ENCODE peak calls at places on chromosomes 2 and 18, in eight cellular contexts. T is aorta, L is IMR-90, S is hepatocyte, Q is adrenal gland, W is A549, Z is uterus, N is neural progenitor cell. K is an unnamed sample. For H3K4me1, the result is how much of the 10 kb centered on the place peaks cover.

GRCh38 chr2:207103132-207103531 is 62.6 kb downstream of the KLF7 start:
- DNase-seq in W (no peak), Z (no peak), S (no peak), Q (no peak), L (no peak), N (no peak), T (no peak), K (no peak)

GRCh38 chr2:119428488-119429224 is 3.0 kb upstream of the TMEM37 start:
- DNase-seq in L (no peak), N (no peak), Z (no peak), T (no peak), S (no peak), Q (peak), W (no peak), K (peak)

GRCh38 chr2:236085211-236085610 is 83.0 kb downstream of the GBX2 start:
- DNase-seq in S (no peak), T (no peak), N (no peak), Z (no peak), L (no peak), W (no peak), Q (no peak), K (no peak)

GRCh38 chr2:216666461-216667233 is 28.7 kb downstream of the IGFBP5 start:
- DNase-seq in N (peak), L (peak), W (peak), S (peak), Q (peak), Z (peak), T (peak), K (peak)

GRCh38 chr2:223451-223850 is 40.4 kb downstream of the SH3YL1 start:
- DNase-seq in W (no peak), N (no peak), Z (no peak), L (no peak), T (no peak), Q (no peak), S (no peak), K (no peak)

GRCh38 chr2:52775674-52776073 is 991.9 kb upstream of the CHAC2 start:
- DNase-seq in Q (no peak), L (peak), N (no peak), Z (no peak), T (no peak), W (no peak), S (no peak), K (no peak)

GRCh38 chr2:231671617-231672350 is 36.5 kb upstream of the PTMA start:
- DNase-seq in S (no peak), L (no peak), N (peak), T (no peak), W (no peak), Z (no peak), Q (no peak), K (no peak)

GRCh38 chr18:55510809-55511208 is 77.2 kb downstream of the TCF4 start:
- DNase-seq in W (no peak), N (no peak), Z (no peak), T (no peak), S (no peak), L (peak), Q (no peak), K (peak)

GRCh38 chr2:21010813-21011439 is 32.9 kb downstream of the APOB start:
- DNase-seq in Z (no peak), L (no peak), Q (no peak), W (no peak), T (no peak), N (no peak), S (no peak), K (peak)

GRCh38 chr18:66136039-66136438 is 385.2 kb downstream of the CDH7 start:
- DNase-seq in S (no peak), W (no peak), Z (no peak), T (no peak), L (no peak), N (peak), Q (no peak), K (peak)

GRCh38 chr2:47075361-47076125 is 79.6 kb downstream of the STPG4 start:
- DNase-seq in W (peak), S (no peak), T (peak), L (peak), Z (no peak), Q (peak), N (no peak), K (no peak)

GRCh38 chr2:121791253-121791652 is 35.8 kb downstream of the TSN start:
- DNase-seq in N (no peak), W (no peak), L (no peak), T (no peak), Z (no peak), S (no peak), Q (no peak), K (no peak)

GRCh38 chr2:238722883-238723282 is 125.0 kb upstream of the TWIST2 start:
- DNase-seq in S (no peak), Q (no peak), Z (no peak), W (no peak), T (no peak), N (no peak), L (no peak), K (no peak)

GRCh38 chr2:29281585-29281984 is 166.4 kb downstream of the CLIP4 start:
- DNase-seq in L (peak), N (peak), Z (peak), T (peak), S (peak), Q (peak), W (peak), K (no peak)

GRCh38 chr2:216635701-216636541 is 2.7 kb downstream of the IGFBP2 start:
- DNase-seq in Q (no peak), Z (no peak), T (peak), S (no peak), W (no peak), N (peak), L (no peak), K (peak)

GRCh38 chr2:121356058-121356640 is 71.1 kb upstream of the TFCP2L1 start:
- DNase-seq in L (peak), N (peak), Z (no peak), T (no peak), W (peak), S (peak), Q (peak), K (peak)

GRCh38 chr2:238523158-238524110 is 96.7 kb downstream of the ASB1 start:
- DNase-seq in S (peak), N (peak), W (no peak), T (no peak), Z (peak), L (peak), Q (peak), K (peak)

GRCh38 chr2:149146876-149147275 is 108.4 kb downstream of the LYPD6B start:
- DNase-seq in T (no peak), L (no peak), W (no peak), N (no peak), Q (no peak), Z (no peak), S (no peak), K (no peak)

GRCh38 chr2:32135409-32135808 is 30.3 kb upstream of the SLC30A6 start:
- DNase-seq in L (peak), Q (peak), N (no peak), Z (no peak), W (peak), T (no peak), S (peak), K (peak)

GRCh38 chr2:157782057-157782845 is 93.9 kb downstream of the ACVR1 start:
- DNase-seq in N (no peak), S (no peak), T (no peak), Z (no peak), W (peak), Q (no peak), L (peak), K (peak)

GRCh38 chr2:54524236-54524991 is 68.3 kb downstream of the SPTBN1 start:
- DNase-seq in S (peak), L (peak), Q (peak), W (peak), T (no peak), N (no peak), Z (no peak), K (peak)

GRCh38 chr2:76314621-76315020 is 603.9 kb upstream of the GCFC2 start:
- DNase-seq in Z (no peak), Q (no peak), T (no peak), S (no peak), W (no peak), L (no peak), N (no peak), K (no peak)

GRCh38 chr2:232502901-232503791 is 15.5 kb upstream of the ECEL1 start:
- DNase-seq in T (no peak), S (peak), Z (peak), L (peak), W (peak), N (peak), Q (peak), K (peak)

GRCh38 chr2:239502430-239503221 is 101.8 kb upstream of the HDAC4 start:
- DNase-seq in S (no peak), Q (no peak), L (no peak), W (no peak), Z (no peak), N (no peak), T (no peak), K (no peak)

GRCh38 chr2:101723366-101724112 is 26.0 kb downstream of the MAP4K4 start:
- DNase-seq in Z (no peak), W (no peak), T (no peak), L (no peak), S (no peak), N (no peak), Q (no peak), K (no peak)

GRCh38 chr18:47915229-47915628 is 15.2 kb downstream of the SMAD2 start:
- DNase-seq in T (no peak), N (no peak), Z (no peak), Q (no peak), S (no peak), L (peak), W (no peak), K (no peak)

GRCh38 chr18:47915930-47916329 is 14.5 kb downstream of the SMAD2 start:
- DNase-seq in Q (no peak), S (no peak), W (no peak), T (no peak), N (no peak), Z (no peak), L (no peak), K (no peak)

GRCh38 chr18:47917923-47918610 is 12.4 kb downstream of the SMAD2 start:
- DNase-seq in L (no peak), Q (no peak), S (no peak), Z (no peak), W (no peak), N (peak), T (no peak), K (no peak)

DNA sequence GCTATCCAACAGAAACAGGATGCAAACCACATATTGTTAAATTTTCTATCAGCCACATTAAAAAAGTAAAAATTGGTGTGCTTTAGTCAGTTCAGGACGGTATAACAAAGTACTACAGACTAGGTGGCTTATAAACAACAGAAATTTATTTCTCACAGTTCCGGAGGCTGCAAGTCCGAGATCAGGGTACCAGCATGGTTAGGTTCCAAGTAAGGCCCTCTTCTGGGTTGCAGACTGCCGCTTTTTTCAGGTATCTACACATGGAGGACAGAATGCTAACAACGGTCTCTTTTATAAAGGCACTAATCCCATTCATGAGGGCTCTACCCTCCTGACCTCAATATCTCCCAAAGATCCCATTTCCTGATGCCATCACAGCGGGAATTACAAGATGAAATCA is 10.5 kb downstream of the SMAD2 start:
- DNase-seq in N (peak), W (no peak), Q (no peak), Z (no peak), S (no peak), L (no peak), T (no peak), K (no peak)
- H3K4me1 ChIP-seq in N (half or more), W (half or more), Q (under half), Z (under half), S (under half), L (under half), T (under half), K (under half)

DNA sequence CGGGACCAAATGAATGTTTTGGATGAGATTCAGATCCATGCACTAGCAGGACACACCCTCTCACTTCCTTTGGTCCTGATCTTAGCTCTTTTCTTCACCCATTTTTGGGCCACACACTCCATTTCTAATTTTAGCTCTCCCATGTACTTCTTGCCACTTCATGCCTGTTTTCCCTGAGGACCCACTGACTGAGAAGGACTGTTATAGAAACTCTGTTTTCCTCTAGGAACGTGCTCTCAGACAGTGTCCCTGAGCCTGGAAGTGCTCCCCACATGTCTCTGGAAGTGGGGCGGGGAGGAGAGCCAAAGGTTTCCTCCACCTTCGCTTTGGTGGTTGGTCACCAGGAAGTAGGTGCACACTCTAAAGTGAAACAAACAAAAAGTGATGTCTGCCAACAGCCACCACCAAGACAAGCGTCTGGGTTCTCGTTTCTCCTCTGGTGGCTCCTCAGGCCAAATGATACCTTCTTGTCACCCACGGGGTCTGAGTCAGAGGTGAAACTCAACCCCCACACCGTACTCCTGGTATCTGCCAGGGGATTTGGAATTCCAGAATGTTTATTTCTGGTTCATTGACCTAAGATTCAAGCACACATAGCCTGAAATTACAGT is 74.7 kb downstream of the MERTK start:
- DNase-seq in L (no peak), S (no peak), T (no peak), N (no peak), Q (peak), W (no peak), Z (no peak), K (no peak)
- H3K4me3 ChIP-seq in L (no peak), S (no peak), T (no peak), N (no peak), Q (no peak), W (no peak), Z (no peak), K (no peak)

GRCh38 chr2:135099802-135100483 is 47.9 kb downstream of the RAB3GAP1 start:
- DNase-seq in Q (no peak), Z (no peak), N (no peak), L (no peak), T (no peak), S (no peak), W (no peak), K (no peak)

DNA sequence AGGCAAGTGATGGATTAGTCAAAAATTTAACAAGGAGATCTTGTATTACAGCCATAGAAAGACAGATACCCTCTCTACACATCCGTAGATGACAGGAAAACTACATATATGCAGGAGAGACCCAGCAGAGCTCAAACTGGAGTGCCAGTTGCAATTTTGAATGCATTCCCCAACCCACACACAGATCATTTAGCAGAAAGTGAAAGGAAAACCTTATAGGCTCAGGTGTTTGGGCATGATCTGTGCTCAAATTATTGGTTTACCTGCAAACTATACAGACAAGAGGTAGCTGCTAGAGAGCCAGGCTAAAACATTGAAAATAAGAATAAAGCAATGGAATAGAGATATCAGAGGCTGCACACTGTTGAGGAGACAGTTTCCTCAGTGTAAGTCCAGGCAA is 51.8 kb downstream of the RAB3GAP1 start:
- DNase-seq in Z (no peak), S (no peak), W (no peak), Q (no peak), N (no peak), L (no peak), T (no peak), K (no peak)
- H3K4me1 ChIP-seq in Z (under half), S (under half), W (under half), Q (under half), N (under half), L (under half), T (under half), K (under half)

DNA sequence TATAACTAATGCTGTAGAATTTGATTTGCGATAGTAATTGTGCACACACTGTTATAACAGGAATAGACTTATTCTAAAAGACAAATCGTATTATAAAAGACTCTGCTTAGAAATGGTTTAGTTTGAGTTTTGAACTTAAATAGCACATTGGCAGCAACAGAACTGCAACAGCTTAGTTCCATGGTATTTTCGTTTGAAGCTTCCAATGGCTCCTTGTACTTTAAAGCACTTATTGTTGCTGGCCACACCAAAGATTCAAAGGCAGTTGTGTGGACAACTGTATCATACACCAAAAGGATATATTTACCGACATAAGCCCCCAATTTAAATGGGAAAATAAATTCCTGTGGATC is 634 bp downstream of the WIPF1 start:
- DNase-seq in L (peak), N (no peak), S (no peak), T (no peak), W (no peak), Z (no peak), Q (no peak), K (no peak)
- H3K4me3 ChIP-seq in L (no peak), N (no peak), S (no peak), T (no peak), W (no peak), Z (no peak), Q (peak), K (no peak)

GRCh38 chr2:26161926-26162325 is 11.0 kb upstream of the GAREM2 start:
- DNase-seq in T (no peak), S (no peak), L (no peak), W (no peak), N (no peak), Z (no peak), Q (peak), K (no peak)

GRCh38 chr2:26162963-26163362 is 9.9 kb upstream of the GAREM2 start:
- DNase-seq in S (no peak), L (no peak), N (no peak), W (no peak), Q (no peak), T (no peak), Z (no peak), K (no peak)

GRCh38 chr2:26157580-26157979 is 15.3 kb upstream of the GAREM2 start:
- DNase-seq in Q (no peak), L (no peak), W (no peak), Z (no peak), N (no peak), T (no peak), S (no peak), K (no peak)
- H3K4me1 ChIP-seq in Q (under half), L (under half), W (under half), Z (under half), N (under half), T (under half), S (under half), K (under half)

DNA sequence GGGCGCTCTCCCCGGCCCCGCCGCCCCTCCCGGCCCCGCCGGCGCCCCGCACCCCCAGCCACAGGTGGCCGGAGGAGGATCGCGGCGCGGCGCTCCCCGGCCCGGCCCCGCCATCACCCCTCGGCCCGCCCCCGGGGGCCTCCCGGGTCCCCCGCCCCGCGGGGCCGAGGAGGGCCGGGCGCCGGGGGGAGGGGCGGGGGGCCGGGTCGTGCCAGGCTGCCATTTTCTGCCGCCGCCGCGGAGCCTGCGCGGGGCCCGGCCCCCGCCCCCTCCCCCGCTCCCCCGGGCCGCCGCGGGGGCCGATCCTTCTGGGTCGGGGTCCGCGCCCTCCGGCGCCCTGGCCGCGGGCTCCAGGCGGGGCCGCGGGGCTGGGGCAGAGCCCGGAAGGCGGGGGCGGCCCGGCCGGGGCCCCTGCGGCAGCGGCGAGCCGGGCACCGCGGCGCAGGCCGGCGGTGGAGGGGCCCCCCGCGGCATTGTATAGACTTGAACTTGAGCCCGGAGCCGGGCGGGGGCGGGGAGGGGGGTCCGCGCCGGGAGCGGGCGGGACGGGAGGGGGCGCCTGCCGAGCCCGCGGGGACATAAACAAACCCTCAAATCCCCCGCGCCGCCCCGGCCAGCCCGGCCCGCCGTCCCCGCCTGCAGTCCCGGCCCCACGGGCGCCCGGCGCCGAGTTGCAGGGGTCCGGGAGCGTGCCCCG is 546 bp downstream of the DNMT3A start:
- DNase-seq in L (no peak), S (peak), W (no peak), T (peak), Z (peak), N (no peak), Q (no peak), K (peak)
- H3K4me3 ChIP-seq in L (peak), S (peak), W (peak), T (peak), Z (peak), N (peak), Q (peak), K (peak)

GRCh38 chr2:227454323-227454860 is 17.6 kb upstream of the AGFG1 start:
- DNase-seq in S (no peak), W (no peak), L (no peak), N (no peak), T (no peak), Q (no peak), Z (no peak), K (no peak)

GRCh38 chr2:227455200-227455599 is 16.8 kb upstream of the AGFG1 start:
- DNase-seq in Z (no peak), Q (no peak), W (no peak), L (no peak), N (no peak), T (no peak), S (no peak), K (no peak)

GRCh38 chr2:227451655-227451992 is 20.3 kb upstream of the AGFG1 start:
- DNase-seq in S (no peak), W (no peak), T (no peak), Q (no peak), L (no peak), N (no peak), Z (no peak), K (no peak)

GRCh38 chr2:227456141-227456540 is 15.8 kb upstream of the AGFG1 start:
- DNase-seq in Z (no peak), T (no peak), L (no peak), W (no peak), Q (no peak), S (no peak), N (no peak), K (no peak)

DNA sequence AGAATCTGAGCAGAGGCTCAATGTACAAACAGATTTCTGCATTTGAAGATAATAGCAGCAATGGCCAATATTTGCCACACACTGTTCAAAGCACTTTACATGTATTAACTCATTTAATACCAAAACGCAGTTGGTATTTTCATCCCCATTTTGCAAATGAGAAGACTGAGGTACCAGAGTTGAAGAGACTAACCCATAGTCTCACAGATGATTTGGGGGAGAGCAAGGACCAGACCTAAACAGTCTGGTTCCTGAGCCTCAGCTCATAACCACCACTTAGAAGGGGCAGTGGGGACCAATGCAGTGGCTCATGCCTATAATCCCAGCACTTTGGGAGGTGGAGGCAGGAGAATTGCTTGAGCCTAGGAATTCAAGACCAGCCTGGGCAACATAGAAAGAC is 18.1 kb upstream of the AGFG1 start:
- DNase-seq in T (no peak), N (no peak), W (no peak), Q (no peak), Z (no peak), L (no peak), S (no peak), K (no peak)
- H3K4me1 ChIP-seq in T (under half), N (under half), W (half or more), Q (under half), Z (under half), L (under half), S (under half), K (under half)